ENCODE peak calls at places on chromosomes 16 and 17, in ten cellular contexts. One of them, this sample, is unnamed.

GRCh38 chr16:28984619-28985135 is at the start of gene LAT:
- DNase-seq in T follicular helper cell: peak; percentile 72
- DNase-seq in left cardiac atrium: no peak
- DNase-seq in omental fat pad: no peak
- DNase-seq in activated T-cell treated with anti-CD3 and anti-CD28 coated beads, Interleukin-2, amount 50 U/mL, for 72 hours: peak; percentile 79
- DNase-seq in neural crest cell: no peak
- DNase-seq in stimulated activated CD8-positive, alpha-beta memory T cell treated with anti-CD3 and anti-CD28 coated beads, Interleukin-7, amount 100 ng/mL, for 1 hour: peak; percentile 53
- DNase-seq in retinal pigment epithelial cell: no peak
- DNase-seq in CD8-positive, alpha-beta T cell: peak; percentile 84
- DNase-seq in lower leg skin: no peak
- DNase-seq in this sample: peak; percentile 85

GRCh38 chr17:3961564-3962047 is 2.6 kb downstream of the ATP2A3 start:
- DNase-seq in CD8-positive, alpha-beta T cell: peak; percentile 25
- DNase-seq in omental fat pad: no peak
- DNase-seq in retinal pigment epithelial cell: no peak
- DNase-seq in left cardiac atrium: no peak
- DNase-seq in neural crest cell: no peak
- DNase-seq in lower leg skin: no peak
- DNase-seq in activated T-cell treated with anti-CD3 and anti-CD28 coated beads, Interleukin-2, amount 50 U/mL, for 72 hours: peak; percentile 29
- DNase-seq in T follicular helper cell: no peak
- DNase-seq in stimulated activated CD8-positive, alpha-beta memory T cell treated with anti-CD3 and anti-CD28 coated beads, Interleukin-7, amount 100 ng/mL, for 1 hour: no peak
- DNase-seq in this sample: no peak

GRCh38 chr17:58641937-58642336 is 49.9 kb downstream of the TEX14 start:
- DNase-seq in retinal pigment epithelial cell: no peak
- DNase-seq in stimulated activated CD8-positive, alpha-beta memory T cell treated with anti-CD3 and anti-CD28 coated beads, Interleukin-7, amount 100 ng/mL, for 1 hour: no peak
- DNase-seq in activated T-cell treated with anti-CD3 and anti-CD28 coated beads, Interleukin-2, amount 50 U/mL, for 72 hours: no peak
- DNase-seq in lower leg skin: no peak
- DNase-seq in left cardiac atrium: no peak
- DNase-seq in omental fat pad: no peak
- DNase-seq in neural crest cell: no peak
- DNase-seq in T follicular helper cell: no peak
- DNase-seq in CD8-positive, alpha-beta T cell: no peak
- DNase-seq in this sample: no peak

GRCh38 chr16:84532299-84532724 is 27.9 kb upstream of the MEAK7 start:
- DNase-seq in retinal pigment epithelial cell: peak; percentile 91
- DNase-seq in CD8-positive, alpha-beta T cell: no peak
- DNase-seq in lower leg skin: no peak
- DNase-seq in stimulated activated CD8-positive, alpha-beta memory T cell treated with anti-CD3 and anti-CD28 coated beads, Interleukin-7, amount 100 ng/mL, for 1 hour: no peak
- DNase-seq in omental fat pad: no peak
- DNase-seq in activated T-cell treated with anti-CD3 and anti-CD28 coated beads, Interleukin-2, amount 50 U/mL, for 72 hours: no peak
- DNase-seq in T follicular helper cell: no peak
- DNase-seq in left cardiac atrium: peak; percentile 76
- DNase-seq in neural crest cell: no peak
- DNase-seq in this sample: no peak

GRCh38 chr16:57603110-57604024 is 25.1 kb upstream of the ADGRG1 start:
- DNase-seq in lower leg skin: peak; percentile 48
- DNase-seq in left cardiac atrium: no peak
- DNase-seq in activated T-cell treated with anti-CD3 and anti-CD28 coated beads, Interleukin-2, amount 50 U/mL, for 72 hours: no peak
- DNase-seq in neural crest cell: no peak
- DNase-seq in CD8-positive, alpha-beta T cell: no peak
- DNase-seq in stimulated activated CD8-positive, alpha-beta memory T cell treated with anti-CD3 and anti-CD28 coated beads, Interleukin-7, amount 100 ng/mL, for 1 hour: no peak
- DNase-seq in T follicular helper cell: no peak
- DNase-seq in retinal pigment epithelial cell: no peak
- DNase-seq in omental fat pad: no peak
- DNase-seq in this sample: no peak

GRCh38 chr17:17497065-17497844 is 1.1 kb upstream of the RASD1 start:
- DNase-seq in stimulated activated CD8-positive, alpha-beta memory T cell treated with anti-CD3 and anti-CD28 coated beads, Interleukin-7, amount 100 ng/mL, for 1 hour: no peak
- DNase-seq in omental fat pad: no peak
- DNase-seq in T follicular helper cell: no peak
- DNase-seq in CD8-positive, alpha-beta T cell: no peak
- DNase-seq in activated T-cell treated with anti-CD3 and anti-CD28 coated beads, Interleukin-2, amount 50 U/mL, for 72 hours: no peak
- DNase-seq in retinal pigment epithelial cell: no peak
- DNase-seq in lower leg skin: no peak
- DNase-seq in neural crest cell: no peak
- DNase-seq in left cardiac atrium: no peak
- DNase-seq in this sample: no peak

GRCh38 chr17:16314859-16315258 is 38.4 kb downstream of the CENPV start:
- DNase-seq in neural crest cell: no peak
- DNase-seq in omental fat pad: no peak
- DNase-seq in retinal pigment epithelial cell: no peak
- DNase-seq in T follicular helper cell: no peak
- DNase-seq in activated T-cell treated with anti-CD3 and anti-CD28 coated beads, Interleukin-2, amount 50 U/mL, for 72 hours: no peak
- DNase-seq in stimulated activated CD8-positive, alpha-beta memory T cell treated with anti-CD3 and anti-CD28 coated beads, Interleukin-7, amount 100 ng/mL, for 1 hour: no peak
- DNase-seq in CD8-positive, alpha-beta T cell: no peak
- DNase-seq in lower leg skin: no peak
- DNase-seq in left cardiac atrium: no peak
- DNase-seq in this sample: no peak

GRCh38 chr17:16623282-16623681 is 30.4 kb downstream of the ZNF624 start:
- DNase-seq in retinal pigment epithelial cell: no peak
- DNase-seq in stimulated activated CD8-positive, alpha-beta memory T cell treated with anti-CD3 and anti-CD28 coated beads, Interleukin-7, amount 100 ng/mL, for 1 hour: no peak
- DNase-seq in lower leg skin: no peak
- DNase-seq in CD8-positive, alpha-beta T cell: no peak
- DNase-seq in neural crest cell: no peak
- DNase-seq in left cardiac atrium: no peak
- DNase-seq in activated T-cell treated with anti-CD3 and anti-CD28 coated beads, Interleukin-2, amount 50 U/mL, for 72 hours: no peak
- DNase-seq in T follicular helper cell: no peak
- DNase-seq in omental fat pad: no peak
- DNase-seq in this sample: no peak

GRCh38 chr17:17120716-17121115 is 78.5 kb downstream of the MPRIP start:
- DNase-seq in CD8-positive, alpha-beta T cell: no peak
- DNase-seq in lower leg skin: no peak
- DNase-seq in neural crest cell: no peak
- DNase-seq in activated T-cell treated with anti-CD3 and anti-CD28 coated beads, Interleukin-2, amount 50 U/mL, for 72 hours: no peak
- DNase-seq in left cardiac atrium: no peak
- DNase-seq in T follicular helper cell: no peak
- DNase-seq in retinal pigment epithelial cell: no peak
- DNase-seq in stimulated activated CD8-positive, alpha-beta memory T cell treated with anti-CD3 and anti-CD28 coated beads, Interleukin-7, amount 100 ng/mL, for 1 hour: no peak
- DNase-seq in omental fat pad: no peak
- DNase-seq in this sample: no peak

GRCh38 chr17:35345926-35346771 is 27.3 kb downstream of the SLFN11 start:
- DNase-seq in omental fat pad: peak; percentile 34
- DNase-seq in CD8-positive, alpha-beta T cell: peak; percentile 15
- DNase-seq in lower leg skin: peak; percentile 94
- DNase-seq in neural crest cell: no peak
- DNase-seq in retinal pigment epithelial cell: no peak
- DNase-seq in left cardiac atrium: peak; percentile 87
- DNase-seq in stimulated activated CD8-positive, alpha-beta memory T cell treated with anti-CD3 and anti-CD28 coated beads, Interleukin-7, amount 100 ng/mL, for 1 hour: no peak
- DNase-seq in T follicular helper cell: peak; percentile 7
- DNase-seq in activated T-cell treated with anti-CD3 and anti-CD28 coated beads, Interleukin-2, amount 50 U/mL, for 72 hours: peak; percentile 18
- DNase-seq in this sample: peak; percentile 17

GRCh38 chr17:28726912-28727726 is 1.1 kb upstream of the TLCD1 start:
- DNase-seq in activated T-cell treated with anti-CD3 and anti-CD28 coated beads, Interleukin-2, amount 50 U/mL, for 72 hours: peak; percentile 95
- DNase-seq in lower leg skin: peak; percentile 98
- DNase-seq in retinal pigment epithelial cell: peak; percentile 75
- DNase-seq in CD8-positive, alpha-beta T cell: peak; percentile 88
- DNase-seq in neural crest cell: peak; percentile 99
- DNase-seq in omental fat pad: peak; percentile 84
- DNase-seq in left cardiac atrium: peak; percentile 93
- DNase-seq in stimulated activated CD8-positive, alpha-beta memory T cell treated with anti-CD3 and anti-CD28 coated beads, Interleukin-7, amount 100 ng/mL, for 1 hour: peak; percentile 80
- DNase-seq in T follicular helper cell: peak; percentile 85
- DNase-seq in this sample: peak; percentile 87

GRCh38 chr17:72122336-72122667 is 1.5 kb downstream of the SOX9 start:
- DNase-seq in omental fat pad: no peak
- DNase-seq in left cardiac atrium: no peak
- DNase-seq in T follicular helper cell: no peak
- DNase-seq in stimulated activated CD8-positive, alpha-beta memory T cell treated with anti-CD3 and anti-CD28 coated beads, Interleukin-7, amount 100 ng/mL, for 1 hour: no peak
- DNase-seq in neural crest cell: no peak
- DNase-seq in retinal pigment epithelial cell: no peak
- DNase-seq in CD8-positive, alpha-beta T cell: no peak
- DNase-seq in lower leg skin: no peak
- DNase-seq in activated T-cell treated with anti-CD3 and anti-CD28 coated beads, Interleukin-2, amount 50 U/mL, for 72 hours: no peak
- DNase-seq in this sample: no peak

GRCh38 chr17:17032131-17032692 is 10.0 kb upstream of the MPRIP start:
- DNase-seq in lower leg skin: no peak
- DNase-seq in T follicular helper cell: no peak
- DNase-seq in stimulated activated CD8-positive, alpha-beta memory T cell treated with anti-CD3 and anti-CD28 coated beads, Interleukin-7, amount 100 ng/mL, for 1 hour: no peak
- DNase-seq in left cardiac atrium: peak; percentile 79
- DNase-seq in omental fat pad: no peak
- DNase-seq in neural crest cell: no peak
- DNase-seq in retinal pigment epithelial cell: no peak
- DNase-seq in CD8-positive, alpha-beta T cell: no peak
- DNase-seq in activated T-cell treated with anti-CD3 and anti-CD28 coated beads, Interleukin-2, amount 50 U/mL, for 72 hours: no peak
- DNase-seq in this sample: no peak

GRCh38 chr16:71863995-71864394 is 18.2 kb downstream of the ATXN1L start:
- DNase-seq in lower leg skin: peak; percentile 62
- DNase-seq in stimulated activated CD8-positive, alpha-beta memory T cell treated with anti-CD3 and anti-CD28 coated beads, Interleukin-7, amount 100 ng/mL, for 1 hour: no peak
- DNase-seq in omental fat pad: no peak
- DNase-seq in retinal pigment epithelial cell: no peak
- DNase-seq in T follicular helper cell: no peak
- DNase-seq in neural crest cell: no peak
- DNase-seq in left cardiac atrium: no peak
- DNase-seq in CD8-positive, alpha-beta T cell: no peak
- DNase-seq in activated T-cell treated with anti-CD3 and anti-CD28 coated beads, Interleukin-2, amount 50 U/mL, for 72 hours: no peak
- DNase-seq in this sample: no peak

GRCh38 chr17:48571024-48571818 is 6.9 kb downstream of the HOXB4 start:
- DNase-seq in neural crest cell: no peak
- DNase-seq in stimulated activated CD8-positive, alpha-beta memory T cell treated with anti-CD3 and anti-CD28 coated beads, Interleukin-7, amount 100 ng/mL, for 1 hour: no peak
- DNase-seq in activated T-cell treated with anti-CD3 and anti-CD28 coated beads, Interleukin-2, amount 50 U/mL, for 72 hours: no peak
- DNase-seq in lower leg skin: no peak
- DNase-seq in retinal pigment epithelial cell: no peak
- DNase-seq in left cardiac atrium: no peak
- DNase-seq in T follicular helper cell: no peak
- DNase-seq in omental fat pad: no peak
- DNase-seq in CD8-positive, alpha-beta T cell: no peak
- DNase-seq in this sample: no peak

GRCh38 chr16:30335598-30336474 is 19.3 kb downstream of the CD2BP2 start:
- DNase-seq in retinal pigment epithelial cell: peak; percentile 51
- DNase-seq in omental fat pad: no peak
- DNase-seq in stimulated activated CD8-positive, alpha-beta memory T cell treated with anti-CD3 and anti-CD28 coated beads, Interleukin-7, amount 100 ng/mL, for 1 hour: no peak
- DNase-seq in lower leg skin: no peak
- DNase-seq in activated T-cell treated with anti-CD3 and anti-CD28 coated beads, Interleukin-2, amount 50 U/mL, for 72 hours: peak; percentile 33
- DNase-seq in left cardiac atrium: no peak
- DNase-seq in T follicular helper cell: no peak
- DNase-seq in neural crest cell: no peak
- DNase-seq in CD8-positive, alpha-beta T cell: no peak
- DNase-seq in this sample: no peak

GRCh38 chr16:181668-182021 is 1.4 kb downstream of the HBQ1 start:
- DNase-seq in activated T-cell treated with anti-CD3 and anti-CD28 coated beads, Interleukin-2, amount 50 U/mL, for 72 hours: no peak
- DNase-seq in left cardiac atrium: no peak
- DNase-seq in lower leg skin: no peak
- DNase-seq in T follicular helper cell: no peak
- DNase-seq in retinal pigment epithelial cell: no peak
- DNase-seq in omental fat pad: no peak
- DNase-seq in neural crest cell: no peak
- DNase-seq in stimulated activated CD8-positive, alpha-beta memory T cell treated with anti-CD3 and anti-CD28 coated beads, Interleukin-7, amount 100 ng/mL, for 1 hour: no peak
- DNase-seq in CD8-positive, alpha-beta T cell: no peak
- DNase-seq in this sample: no peak

GRCh38 chr17:67492251-67492740 is 115.2 kb downstream of the PITPNC1 start:
- DNase-seq in stimulated activated CD8-positive, alpha-beta memory T cell treated with anti-CD3 and anti-CD28 coated beads, Interleukin-7, amount 100 ng/mL, for 1 hour: no peak
- DNase-seq in omental fat pad: no peak
- DNase-seq in T follicular helper cell: no peak
- DNase-seq in left cardiac atrium: no peak
- DNase-seq in CD8-positive, alpha-beta T cell: no peak
- DNase-seq in retinal pigment epithelial cell: no peak
- DNase-seq in activated T-cell treated with anti-CD3 and anti-CD28 coated beads, Interleukin-2, amount 50 U/mL, for 72 hours: no peak
- DNase-seq in neural crest cell: no peak
- DNase-seq in lower leg skin: peak; percentile 52
- DNase-seq in this sample: no peak

GRCh38 chr16:87765473-87765775 is 362 bp downstream of the KLHDC4 start:
- DNase-seq in left cardiac atrium: no peak
- DNase-seq in T follicular helper cell: peak; percentile 33
- DNase-seq in omental fat pad: no peak
- DNase-seq in activated T-cell treated with anti-CD3 and anti-CD28 coated beads, Interleukin-2, amount 50 U/mL, for 72 hours: peak; percentile 43
- DNase-seq in lower leg skin: no peak
- DNase-seq in neural crest cell: no peak
- DNase-seq in retinal pigment epithelial cell: no peak
- DNase-seq in CD8-positive, alpha-beta T cell: peak; percentile 48
- DNase-seq in stimulated activated CD8-positive, alpha-beta memory T cell treated with anti-CD3 and anti-CD28 coated beads, Interleukin-7, amount 100 ng/mL, for 1 hour: peak; percentile 45
- DNase-seq in this sample: peak; percentile 46

GRCh38 chr17:21287703-21288449 is 3.4 kb downstream of the MAP2K3 start:
- DNase-seq in lower leg skin: peak; percentile 99
- DNase-seq in stimulated activated CD8-positive, alpha-beta memory T cell treated with anti-CD3 and anti-CD28 coated beads, Interleukin-7, amount 100 ng/mL, for 1 hour: peak; percentile 95
- DNase-seq in left cardiac atrium: peak; percentile 98
- DNase-seq in omental fat pad: peak; percentile 86
- DNase-seq in T follicular helper cell: peak; percentile 94
- DNase-seq in activated T-cell treated with anti-CD3 and anti-CD28 coated beads, Interleukin-2, amount 50 U/mL, for 72 hours: peak; percentile 97
- DNase-seq in neural crest cell: no peak
- DNase-seq in retinal pigment epithelial cell: peak; percentile 94
- DNase-seq in CD8-positive, alpha-beta T cell: peak; percentile 91
- DNase-seq in this sample: peak; percentile 97

GRCh38 chr17:28145348-28145747 is 102.9 kb downstream of the NLK start:
- DNase-seq in CD8-positive, alpha-beta T cell: no peak
- DNase-seq in T follicular helper cell: no peak
- DNase-seq in lower leg skin: no peak
- DNase-seq in retinal pigment epithelial cell: no peak
- DNase-seq in stimulated activated CD8-positive, alpha-beta memory T cell treated with anti-CD3 and anti-CD28 coated beads, Interleukin-7, amount 100 ng/mL, for 1 hour: no peak
- DNase-seq in left cardiac atrium: no peak
- DNase-seq in omental fat pad: no peak
- DNase-seq in activated T-cell treated with anti-CD3 and anti-CD28 coated beads, Interleukin-2, amount 50 U/mL, for 72 hours: no peak
- DNase-seq in neural crest cell: no peak
- DNase-seq in this sample: no peak

GRCh38 chr16:65429504-65430149 is 307.8 kb upstream of the CDH11 start:
- DNase-seq in CD8-positive, alpha-beta T cell: no peak
- DNase-seq in retinal pigment epithelial cell: no peak
- DNase-seq in T follicular helper cell: no peak
- DNase-seq in lower leg skin: no peak
- DNase-seq in left cardiac atrium: no peak
- DNase-seq in stimulated activated CD8-positive, alpha-beta memory T cell treated with anti-CD3 and anti-CD28 coated beads, Interleukin-7, amount 100 ng/mL, for 1 hour: no peak
- DNase-seq in activated T-cell treated with anti-CD3 and anti-CD28 coated beads, Interleukin-2, amount 50 U/mL, for 72 hours: no peak
- DNase-seq in omental fat pad: no peak
- DNase-seq in neural crest cell: no peak
- DNase-seq in this sample: no peak

GRCh38 chr16:12903325-12904040 is 2.1 kb downstream of the SHISA9 start:
- DNase-seq in activated T-cell treated with anti-CD3 and anti-CD28 coated beads, Interleukin-2, amount 50 U/mL, for 72 hours: no peak
- DNase-seq in T follicular helper cell: no peak
- DNase-seq in omental fat pad: no peak
- DNase-seq in neural crest cell: peak; percentile 12
- DNase-seq in CD8-positive, alpha-beta T cell: no peak
- DNase-seq in stimulated activated CD8-positive, alpha-beta memory T cell treated with anti-CD3 and anti-CD28 coated beads, Interleukin-7, amount 100 ng/mL, for 1 hour: no peak
- DNase-seq in left cardiac atrium: no peak
- DNase-seq in lower leg skin: no peak
- DNase-seq in retinal pigment epithelial cell: no peak
- DNase-seq in this sample: no peak

GRCh38 chr16:12267491-12267890 is 291.0 kb downstream of the SNX29 start:
- DNase-seq in retinal pigment epithelial cell: no peak
- DNase-seq in activated T-cell treated with anti-CD3 and anti-CD28 coated beads, Interleukin-2, amount 50 U/mL, for 72 hours: no peak
- DNase-seq in stimulated activated CD8-positive, alpha-beta memory T cell treated with anti-CD3 and anti-CD28 coated beads, Interleukin-7, amount 100 ng/mL, for 1 hour: no peak
- DNase-seq in neural crest cell: no peak
- DNase-seq in omental fat pad: no peak
- DNase-seq in CD8-positive, alpha-beta T cell: no peak
- DNase-seq in left cardiac atrium: no peak
- DNase-seq in lower leg skin: no peak
- DNase-seq in T follicular helper cell: no peak
- DNase-seq in this sample: no peak

GRCh38 chr17:56174421-56174820 is 21.1 kb downstream of the ANKFN1 start:
- DNase-seq in omental fat pad: no peak
- DNase-seq in CD8-positive, alpha-beta T cell: no peak
- DNase-seq in activated T-cell treated with anti-CD3 and anti-CD28 coated beads, Interleukin-2, amount 50 U/mL, for 72 hours: no peak
- DNase-seq in T follicular helper cell: no peak
- DNase-seq in stimulated activated CD8-positive, alpha-beta memory T cell treated with anti-CD3 and anti-CD28 coated beads, Interleukin-7, amount 100 ng/mL, for 1 hour: no peak
- DNase-seq in retinal pigment epithelial cell: no peak
- DNase-seq in lower leg skin: no peak
- DNase-seq in neural crest cell: no peak
- DNase-seq in left cardiac atrium: no peak
- DNase-seq in this sample: no peak

GRCh38 chr17:80838381-80839345 is 153.0 kb upstream of the CHMP6 start:
- DNase-seq in stimulated activated CD8-positive, alpha-beta memory T cell treated with anti-CD3 and anti-CD28 coated beads, Interleukin-7, amount 100 ng/mL, for 1 hour: no peak
- DNase-seq in omental fat pad: no peak
- DNase-seq in left cardiac atrium: no peak
- DNase-seq in retinal pigment epithelial cell: no peak
- DNase-seq in CD8-positive, alpha-beta T cell: no peak
- DNase-seq in activated T-cell treated with anti-CD3 and anti-CD28 coated beads, Interleukin-2, amount 50 U/mL, for 72 hours: no peak
- DNase-seq in T follicular helper cell: no peak
- DNase-seq in lower leg skin: no peak
- DNase-seq in neural crest cell: no peak
- DNase-seq in this sample: no peak

GRCh38 chr17:17469358-17469757 is 7.4 kb upstream of the MED9 start:
- DNase-seq in left cardiac atrium: no peak
- DNase-seq in CD8-positive, alpha-beta T cell: no peak
- DNase-seq in retinal pigment epithelial cell: no peak
- DNase-seq in activated T-cell treated with anti-CD3 and anti-CD28 coated beads, Interleukin-2, amount 50 U/mL, for 72 hours: no peak
- DNase-seq in stimulated activated CD8-positive, alpha-beta memory T cell treated with anti-CD3 and anti-CD28 coated beads, Interleukin-7, amount 100 ng/mL, for 1 hour: no peak
- DNase-seq in T follicular helper cell: no peak
- DNase-seq in neural crest cell: no peak
- DNase-seq in omental fat pad: no peak
- DNase-seq in lower leg skin: no peak
- DNase-seq in this sample: no peak

GRCh38 chr16:16994831-16995230 is 475.9 kb downstream of the XYLT1 start:
- DNase-seq in CD8-positive, alpha-beta T cell: no peak
- DNase-seq in retinal pigment epithelial cell: no peak
- DNase-seq in activated T-cell treated with anti-CD3 and anti-CD28 coated beads, Interleukin-2, amount 50 U/mL, for 72 hours: no peak
- DNase-seq in left cardiac atrium: no peak
- DNase-seq in omental fat pad: no peak
- DNase-seq in neural crest cell: no peak
- DNase-seq in lower leg skin: no peak
- DNase-seq in stimulated activated CD8-positive, alpha-beta memory T cell treated with anti-CD3 and anti-CD28 coated beads, Interleukin-7, amount 100 ng/mL, for 1 hour: no peak
- DNase-seq in T follicular helper cell: no peak
- DNase-seq in this sample: no peak

This sample was measured in naive thymus-derived CD4-positive, alpha-beta T cell.